ENCODE peak calls at places on chromosomes 4 and X, in six cellular contexts. Y is tibial artery, V is heart right ventricle, P is transverse colon, Q is mammary epithelial cell, X is progenitor cell of endocrine pancreas. L is an unnamed sample.

GRCh38 chr4:169024762-169025161 is 14.7 kb upstream of the CBR4 start:
- DNase-seq in Y (no peak), V (no peak), P (no peak), Q (peak; percentile 34), X (no peak), L (no peak)

GRCh38 chrX:70476934-70477733 is 32.5 kb downstream of the DLG3 start:
- DNase-seq in Y (peak; percentile 73), V (peak; percentile 6), P (peak; percentile 78), Q (peak; percentile 31), X (no peak), L (no peak)

GRCh38 chr4:82745173-82745842 is 53.3 kb downstream of the SCD5 start:
- DNase-seq in Y (no peak), V (no peak), P (no peak), Q (peak; percentile 94), X (no peak), L (no peak)

GRCh38 chrX:123348468-123348867 is 164.4 kb downstream of the GRIA3 start:
- DNase-seq in Y (no peak), V (no peak), P (no peak), Q (no peak), X (no peak), L (no peak)

GRCh38 chr4:183426507-183426906 is 17.9 kb upstream of the CDKN2AIP start:
- DNase-seq in Y (no peak), V (no peak), P (no peak), Q (no peak), X (no peak), L (no peak)

GRCh38 chrX:40922307-40922706 is 162.9 kb upstream of the USP9X start:
- DNase-seq in Y (no peak), V (no peak), P (no peak), Q (peak; percentile 55), X (no peak), L (no peak)

GRCh38 chr4:48827622-48828021 is 3.3 kb upstream of the OCIAD1 start:
- DNase-seq in Y (no peak), V (no peak), P (no peak), Q (no peak), X (no peak), L (no peak)

GRCh38 chr4:139575072-139575471 is 19.1 kb upstream of the SETD7 start:
- DNase-seq in Y (no peak), V (no peak), P (no peak), Q (no peak), X (no peak), L (no peak)

GRCh38 chr4:171813195-171813955 is at the start of gene GALNTL6:
- DNase-seq in Y (no peak), V (peak; percentile 9), P (no peak), Q (peak; percentile 6), X (no peak), L (no peak)

GRCh38 chr4:78797777-78798284 is 21.7 kb downstream of the BMP2K start:
- DNase-seq in Y (no peak), V (no peak), P (no peak), Q (no peak), X (no peak), L (no peak)

GRCh38 chr4:169362607-169363006 is 91.9 kb upstream of the SH3RF1 start:
- DNase-seq in Y (no peak), V (no peak), P (no peak), Q (no peak), X (no peak), L (no peak)

GRCh38 chrX:44267861-44268260 is 75.6 kb downstream of the EFHC2 start:
- DNase-seq in Y (no peak), V (no peak), P (no peak), Q (no peak), X (no peak), L (no peak)

GRCh38 chrX:111652719-111653118 is 28.3 kb upstream of the ALG13 start:
- DNase-seq in Y (no peak), V (no peak), P (no peak), Q (no peak), X (no peak), L (no peak)

GRCh38 chr4:180784940-180785339 is 1458.3 kb upstream of the TENM3 start:
- DNase-seq in Y (no peak), V (no peak), P (no peak), Q (no peak), X (no peak), L (no peak)

GRCh38 chr4:2651998-2652397 is 104.1 kb downstream of the TNIP2 start:
- DNase-seq in Y (no peak), V (no peak), P (no peak), Q (no peak), X (no peak), L (no peak)

GRCh38 chr4:123248260-123248659 is 148.3 kb upstream of the SPRY1 start:
- DNase-seq in Y (no peak), V (no peak), P (no peak), Q (no peak), X (no peak), L (no peak)

GRCh38 chrX:46588263-46588662 is 14.7 kb downstream of the CHST7 start:
- DNase-seq in Y (peak; percentile 63), V (peak; percentile 24), P (peak; percentile 20), Q (no peak), X (no peak), L (no peak)

GRCh38 chr4:3318561-3319021 is 25.8 kb downstream of the RGS12 start:
- DNase-seq in Y (peak; percentile 53), V (no peak), P (no peak), Q (no peak), X (no peak), L (no peak)

GRCh38 chr4:187929024-187929423 is 66.5 kb upstream of the ZFP42 start:
- DNase-seq in Y (no peak), V (no peak), P (no peak), Q (no peak), X (no peak), L (no peak)

GRCh38 chr4:11074581-11075241 is 354.0 kb downstream of the HS3ST1 start:
- DNase-seq in Y (no peak), V (no peak), P (no peak), Q (no peak), X (no peak), L (no peak)

GRCh38 chr4:175435437-175435836 is 376.6 kb downstream of the GPM6A start:
- DNase-seq in Y (no peak), V (no peak), P (no peak), Q (no peak), X (no peak), L (no peak)

GRCh38 chrX:8049827-8050226 is 121.2 kb downstream of the VCX2 start:
- DNase-seq in Y (no peak), V (no peak), P (no peak), Q (no peak), X (no peak), L (no peak)

GRCh38 chrX:153627675-153628111 is 19.3 kb upstream of the DUSP9 start:
- DNase-seq in Y (peak; percentile 9), V (no peak), P (no peak), Q (no peak), X (no peak), L (no peak)

GRCh38 chr4:120158860-120159259 is 92.2 kb upstream of the MAD2L1 start:
- DNase-seq in Y (no peak), V (no peak), P (no peak), Q (no peak), X (no peak), L (no peak)

GRCh38 chr4:120155287-120155686 is 88.6 kb upstream of the MAD2L1 start:
- DNase-seq in Y (no peak), V (no peak), P (no peak), Q (no peak), X (no peak), L (no peak)

DNA sequence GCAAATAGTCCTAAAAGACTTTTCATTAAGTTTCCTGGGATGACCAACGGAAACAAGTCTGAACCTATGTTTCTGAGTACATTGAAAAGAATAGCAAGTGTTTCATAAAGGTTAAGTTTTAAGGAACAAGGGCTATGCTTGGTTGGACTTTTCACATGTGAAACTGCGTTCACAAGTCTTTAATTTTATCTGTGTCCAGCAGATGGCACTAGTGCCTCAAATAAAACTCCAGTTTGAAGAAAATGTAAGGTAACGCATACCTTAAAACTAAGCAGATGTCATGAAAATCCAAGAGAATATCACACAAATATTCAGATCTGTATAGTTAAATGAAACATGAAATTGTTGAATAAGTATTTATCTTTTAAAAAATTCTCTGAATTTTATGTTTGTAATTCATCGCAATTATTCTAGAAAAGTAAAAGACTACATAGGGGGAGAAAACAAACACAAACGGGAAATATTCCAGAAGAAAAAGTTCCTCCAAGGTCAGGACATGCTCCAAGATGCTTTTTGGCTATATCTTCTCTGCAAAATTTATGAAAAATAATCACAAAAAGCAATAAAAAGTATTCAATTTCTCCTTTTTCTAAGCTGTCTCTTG is 89.6 kb upstream of the MAD2L1 start:
- DNase-seq in Y (no peak), V (no peak), P (no peak), Q (peak; percentile 35), X (peak; percentile 19), L (no peak)
- TF ChIP-seq CTCF in Y (peak; percentile 72), V (peak; percentile 69), P (peak; percentile 62), Q (peak; percentile 54), X (peak; percentile 76), L (peak; percentile 84)

GRCh38 chr4:111775908-111776307 is 369.3 kb upstream of the FAM241A start:
- DNase-seq in Y (no peak), V (no peak), P (no peak), Q (no peak), X (no peak), L (no peak)

GRCh38 chr4:111780965-111781364 is 364.3 kb upstream of the FAM241A start:
- DNase-seq in Y (no peak), V (no peak), P (no peak), Q (no peak), X (no peak), L (no peak)

GRCh38 chr4:111776546-111776945 is 368.7 kb upstream of the FAM241A start:
- DNase-seq in Y (no peak), V (no peak), P (no peak), Q (no peak), X (no peak), L (no peak)

GRCh38 chr4:111781611-111782010 is 363.6 kb upstream of the FAM241A start:
- DNase-seq in Y (no peak), V (no peak), P (no peak), Q (peak; percentile 43), X (no peak), L (no peak)

DNA sequence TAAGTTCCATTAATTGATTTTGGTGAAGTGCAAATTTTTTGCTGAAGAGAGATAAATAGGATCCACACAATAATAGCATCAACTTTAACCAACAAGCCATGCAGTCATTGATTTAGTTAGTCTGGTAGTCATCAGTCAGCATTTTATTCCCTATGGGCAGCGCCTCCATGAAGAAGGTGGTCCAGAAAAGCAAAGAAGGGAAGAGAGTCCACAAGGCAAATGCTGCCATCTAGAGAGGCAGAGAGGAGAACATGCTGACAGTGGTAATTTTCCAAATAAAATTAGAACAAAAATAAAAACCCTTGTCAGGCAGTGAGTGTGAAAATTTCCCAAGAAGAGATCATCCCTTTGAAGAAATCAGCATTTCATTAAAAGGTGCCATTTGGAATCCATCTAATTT is 366.7 kb upstream of the FAM241A start:
- DNase-seq in Y (no peak), V (no peak), P (no peak), Q (no peak), X (no peak), L (no peak)
- TF ChIP-seq CTCF in Y (no peak), V (no peak), P (no peak), Q (peak; percentile 16), X (peak; percentile 40), L (peak; percentile 24)

GRCh38 chr4:79918292-79918691 is 154.7 kb downstream of the ANTXR2 start:
- DNase-seq in Y (no peak), V (no peak), P (no peak), Q (no peak), X (no peak), L (no peak)
- TF ChIP-seq CTCF in Y (no peak), V (no peak), P (no peak), Q (no peak), X (no peak), L (no peak)

GRCh38 chr4:81472249-81473085 is 760 bp upstream of the RASGEF1B start:
- DNase-seq in Y (peak; percentile 73), V (no peak), P (peak; percentile 57), Q (no peak), X (no peak), L (no peak)
- TF ChIP-seq CTCF in Y (peak; percentile 20), V (peak; percentile 42), P (peak; percentile 61), Q (peak; percentile 27), X (peak; percentile 51), L (peak; percentile 36)